ENCODE peak calls at places on chromosome 20, in nine cellular contexts. V is choroid plexus epithelial cell, E is testis, C is GM10248, Y is Peyer's patch, Q is GM12865, A is retinal pigment epithelial cell, X is lower lobe of right lung, G is GM13977. U is an unnamed sample.

GRCh38 chr20:64145458-64146300 is 18.6 kb upstream of the MYT1 start:
- DNase-seq in V (no peak), E (no peak), C (no peak), Y (no peak), Q (peak; percentile 9), A (no peak), X (peak; percentile 30), G (no peak), U (no peak)

GRCh38 chr20:53394433-53394832 is 199.2 kb downstream of the ZNF217 start:
- DNase-seq in V (no peak), E (no peak), C (no peak), Y (no peak), Q (no peak), A (no peak), X (no peak), G (no peak), U (no peak)

GRCh38 chr20:32501709-32502108 is 83.4 kb downstream of the NOL4L start:
- DNase-seq in V (peak; percentile 37), E (no peak), C (no peak), Y (no peak), Q (no peak), A (no peak), X (no peak), G (no peak), U (peak; percentile 38)

GRCh38 chr20:62220666-62221568 is 839 bp upstream of the HRH3 start:
- DNase-seq in V (no peak), E (peak; percentile 25), C (no peak), Y (no peak), Q (no peak), A (no peak), X (no peak), G (no peak), U (no peak)

GRCh38 chr20:32449890-32450401 is 91.8 kb downstream of the ASXL1 start:
- DNase-seq in V (no peak), E (no peak), C (peak; percentile 17), Y (no peak), Q (no peak), A (no peak), X (no peak), G (no peak), U (no peak)

GRCh38 chr20:10798811-10799210 is 125.0 kb upstream of the JAG1 start:
- DNase-seq in V (peak; percentile 12), E (no peak), C (no peak), Y (no peak), Q (no peak), A (peak; percentile 73), X (no peak), G (no peak), U (no peak)

GRCh38 chr20:20843982-20844381 is 131.5 kb upstream of the RALGAPA2 start:
- DNase-seq in V (no peak), E (no peak), C (no peak), Y (no peak), Q (no peak), A (no peak), X (no peak), G (no peak), U (no peak)

GRCh38 chr20:19785886-19786285 is 27.8 kb downstream of the RIN2 start:
- DNase-seq in V (peak; percentile 51), E (no peak), C (no peak), Y (no peak), Q (no peak), A (no peak), X (no peak), G (no peak), U (no peak)

GRCh38 chr20:47568019-47568418 is 66.3 kb downstream of the NCOA3 start:
- DNase-seq in V (peak; percentile 87), E (no peak), C (no peak), Y (no peak), Q (no peak), A (peak; percentile 68), X (no peak), G (no peak), U (peak; percentile 92)

GRCh38 chr20:3172933-3173581 is at the start of gene LZTS3:
- DNase-seq in V (peak; percentile 48), E (peak; percentile 59), C (peak; percentile 87), Y (peak; percentile 87), Q (peak; percentile 63), A (no peak), X (peak; percentile 80), G (peak; percentile 92), U (no peak)

GRCh38 chr20:64109831-64110391 is 2.5 kb upstream of the NPBWR2 start:
- DNase-seq in V (no peak), E (peak; percentile 8), C (no peak), Y (peak; percentile 39), Q (no peak), A (no peak), X (peak; percentile 20), G (no peak), U (no peak)

GRCh38 chr20:56380375-56380774 is 11.6 kb downstream of the AURKA start:
- DNase-seq in V (peak; percentile 60), E (no peak), C (no peak), Y (no peak), Q (no peak), A (no peak), X (no peak), G (no peak), U (peak; percentile 74)

GRCh38 chr20:32621071-32621913 is 36.2 kb upstream of the NOL4L start:
- DNase-seq in V (no peak), E (no peak), C (peak; percentile 62), Y (no peak), Q (no peak), A (no peak), X (no peak), G (peak; percentile 66), U (no peak)

GRCh38 chr20:14498809-14499208 is 161.4 kb upstream of the FLRT3 start:
- DNase-seq in V (peak; percentile 36), E (no peak), C (no peak), Y (no peak), Q (no peak), A (no peak), X (no peak), G (no peak), U (no peak)

GRCh38 chr20:43666376-43667328 is at the start of gene MYBL2:
- DNase-seq in V (peak; percentile 59), E (peak; percentile 58), C (peak; percentile 92), Y (peak; percentile 79), Q (peak; percentile 90), A (peak; percentile 13), X (peak; percentile 67), G (peak; percentile 92), U (peak; percentile 29)

GRCh38 chr20:18727032-18727508 is 86.5 kb upstream of the SCP2D1 start:
- DNase-seq in V (no peak), E (no peak), C (no peak), Y (no peak), Q (no peak), A (no peak), X (no peak), G (no peak), U (no peak)

GRCh38 chr20:608970-609369 is 1.1 kb downstream of the TCF15 start:
- DNase-seq in V (no peak), E (no peak), C (no peak), Y (no peak), Q (no peak), A (no peak), X (no peak), G (no peak), U (no peak)

GRCh38 chr20:43508604-43509040 is 1.1 kb downstream of the L3MBTL1 start:
- DNase-seq in V (peak; percentile 30), E (peak; percentile 27), C (no peak), Y (no peak), Q (no peak), A (no peak), X (no peak), G (peak; percentile 30), U (no peak)

GRCh38 chr20:1626528-1627192 is 6.9 kb upstream of the SIRPB1 start:
- DNase-seq in V (no peak), E (no peak), C (no peak), Y (no peak), Q (peak; percentile 36), A (no peak), X (no peak), G (no peak), U (no peak)

GRCh38 chr20:25285856-25286798 is 38.2 kb downstream of the PYGB start:
- DNase-seq in V (no peak), E (no peak), C (no peak), Y (peak; percentile 37), Q (no peak), A (no peak), X (peak; percentile 29), G (no peak), U (no peak)

DNA sequence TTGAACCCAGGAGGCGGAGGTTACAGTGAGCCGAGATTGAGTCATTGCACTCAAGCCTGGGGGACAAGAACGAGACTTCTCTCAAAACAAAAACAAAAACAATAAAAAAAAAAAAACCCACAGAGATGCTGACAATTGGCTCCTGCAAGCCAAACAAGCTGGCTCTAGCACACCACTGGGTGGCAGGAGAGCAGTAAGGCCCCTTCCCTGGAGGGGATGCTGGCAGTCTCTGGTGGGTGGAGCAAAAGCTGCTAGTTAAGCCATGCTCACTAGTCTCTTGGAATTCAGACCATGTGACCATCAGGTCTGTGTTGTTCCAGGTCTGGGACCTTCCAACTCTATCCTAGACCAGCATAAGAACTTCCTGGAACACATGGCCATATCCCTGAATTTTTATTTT is 18.9 kb upstream of the DSN1 start:
- DNase-seq in V (peak; percentile 73), E (no peak), C (peak; percentile 57), Y (no peak), Q (peak; percentile 70), A (peak; percentile 92), X (no peak), G (peak; percentile 68), U (peak; percentile 76)
- TF ChIP-seq CTCF in V (peak; percentile 71), E (no peak), C (peak; percentile 29), Y (no peak), Q (peak; percentile 44), A (peak; percentile 89), X (peak; percentile 24), G (peak; percentile 40), U (peak; percentile 73)

GRCh38 chr20:23265226-23265625 is 85.4 kb upstream of the NXT1 start:
- DNase-seq in V (peak; percentile 50), E (peak; percentile 63), C (no peak), Y (no peak), Q (no peak), A (no peak), X (no peak), G (no peak), U (no peak)
- TF ChIP-seq CTCF in V (peak; percentile 30), E (no peak), C (no peak), Y (no peak), Q (no peak), A (no peak), X (no peak), G (no peak), U (no peak)

DNA sequence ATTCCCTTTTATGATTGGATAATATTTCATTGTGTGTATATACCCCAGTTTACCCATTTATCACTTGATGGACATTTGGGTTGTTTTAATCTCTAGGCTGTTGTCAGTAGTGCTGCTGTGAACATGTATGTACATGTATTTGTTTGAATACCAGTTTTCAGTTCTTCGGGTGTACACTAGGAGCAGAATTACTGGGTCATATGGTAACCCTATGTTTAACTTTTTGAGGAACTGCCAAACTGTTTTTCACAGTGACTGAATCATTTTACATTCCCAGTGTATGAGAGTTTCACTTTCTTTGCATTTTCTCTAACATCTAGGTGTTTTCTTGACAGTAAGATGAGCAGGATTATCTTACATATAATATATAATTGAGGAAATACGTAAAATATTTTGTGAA is 44.7 kb upstream of the ADIG start:
- DNase-seq in V (peak; percentile 69), E (no peak), C (no peak), Y (no peak), Q (no peak), A (no peak), X (no peak), G (no peak), U (peak; percentile 78)
- TF ChIP-seq CTCF in V (no peak), E (no peak), C (no peak), Y (no peak), Q (no peak), A (no peak), X (no peak), G (no peak), U (peak; percentile 46)

GRCh38 chr20:49983123-49983847 is 505 bp downstream of the SNAI1 start:
- DNase-seq in V (no peak), E (no peak), C (no peak), Y (no peak), Q (no peak), A (no peak), X (no peak), G (no peak), U (no peak)
- TF ChIP-seq CTCF in V (no peak), E (no peak), C (no peak), Y (no peak), Q (no peak), A (no peak), X (no peak), G (no peak), U (no peak)